ENCODE peak calls at places on chromosomes 12 and 14, in six cellular contexts. N is RWPE1, O is amygdala, C is tibial nerve, Y is ELR, K is activated gamma-delta T cell. Z is an unnamed sample.

GRCh38 chr12:29726321-29726692 is 57.4 kb downstream of the TMTC1 start:
- DNase-seq in K (no peak), O (no peak), Y (no peak), N (no peak), C (no peak), Z (peak)

GRCh38 chr14:76768671-76769500 is 7.6 kb downstream of the VASH1 start:
- DNase-seq in N (no peak), K (no peak), Y (no peak), C (no peak), O (no peak), Z (no peak)

GRCh38 chr14:70002589-70003240 is 123.5 kb downstream of the SMOC1 start:
- DNase-seq in N (no peak), Y (no peak), O (no peak), C (no peak), K (no peak), Z (no peak)

GRCh38 chr12:103852498-103852992 is 11.5 kb upstream of the NT5DC3 start:
- DNase-seq in K (no peak), N (no peak), O (no peak), Y (no peak), C (no peak), Z (no peak)

GRCh38 chr12:118391424-118391823 is 15.1 kb downstream of the SUDS3 start:
- DNase-seq in K (no peak), C (no peak), Y (no peak), O (no peak), N (no peak), Z (no peak)

GRCh38 chr12:88242161-88242925 is 100.2 kb downstream of the TMTC3 start:
- DNase-seq in K (no peak), N (peak), C (no peak), O (no peak), Y (peak), Z (no peak)

GRCh38 chr12:132558861-132559623 is 51.3 kb downstream of the LRCOL1 start:
- DNase-seq in C (no peak), N (no peak), O (no peak), Y (no peak), K (no peak), Z (no peak)

GRCh38 chr12:11863988-11864387 is 206.8 kb upstream of the BCL2L14 start:
- DNase-seq in K (no peak), C (no peak), N (no peak), O (no peak), Y (no peak), Z (no peak)

GRCh38 chr14:32590157-32590556 is 261.1 kb downstream of the AKAP6 start:
- DNase-seq in Y (no peak), K (no peak), C (no peak), N (no peak), O (no peak), Z (no peak)

GRCh38 chr12:51270067-51270846 is at the start of gene SMAGP:
- DNase-seq in Y (peak), N (peak), O (no peak), K (peak), C (no peak), Z (peak)

GRCh38 chr14:99255621-99256482 is 16.1 kb downstream of the BCL11B start:
- DNase-seq in O (no peak), Y (no peak), N (no peak), C (no peak), K (no peak), Z (no peak)

GRCh38 chr12:52533686-52534470 is 13.7 kb upstream of the KRT5 start:
- DNase-seq in C (no peak), O (no peak), N (no peak), Y (no peak), K (no peak), Z (no peak)

GRCh38 chr14:45185110-45185814 is 49.5 kb downstream of the FANCM start:
- DNase-seq in Y (peak), C (no peak), O (no peak), N (no peak), K (no peak), Z (no peak)

GRCh38 chr12:92105110-92105509 is 40.5 kb downstream of the BTG1 start:
- DNase-seq in Y (no peak), O (no peak), C (no peak), N (no peak), K (no peak), Z (no peak)

GRCh38 chr12:11059041-11059440 is 3.1 kb downstream of the TAS2R46 start:
- DNase-seq in K (no peak), Y (no peak), O (no peak), N (no peak), C (no peak), Z (no peak)

GRCh38 chr14:74950795-74951442 is 4.5 kb downstream of the PGF start:
- DNase-seq in O (no peak), N (no peak), K (no peak), Y (no peak), C (no peak), Z (no peak)

GRCh38 chr14:87840906-87841305 is 152.1 kb downstream of the GALC start:
- DNase-seq in Y (no peak), C (no peak), K (no peak), O (no peak), N (no peak), Z (no peak)

GRCh38 chr12:91219511-91219910 is 36.9 kb upstream of the DCN start:
- DNase-seq in O (no peak), K (no peak), Y (peak), N (no peak), C (no peak), Z (no peak)

GRCh38 chr14:23141706-23142467 is 22.8 kb upstream of the CEBPE start:
- DNase-seq in K (no peak), C (no peak), Y (peak), N (peak), O (no peak), Z (peak)

GRCh38 chr12:55908726-55909512 is 18.8 kb downstream of the PYM1 start:
- DNase-seq in Y (no peak), N (no peak), C (no peak), K (no peak), O (no peak), Z (no peak)

GRCh38 chr12:6771091-6771495 is 1.2 kb upstream of the LAG3 start:
- DNase-seq in N (no peak), Y (no peak), C (no peak), K (no peak), O (no peak), Z (no peak)

GRCh38 chr12:68271346-68271745 is 17.9 kb upstream of the IL22 start:
- DNase-seq in N (no peak), C (no peak), K (no peak), O (no peak), Y (no peak), Z (no peak)

GRCh38 chr12:106333756-106334155 is 23.8 kb upstream of the POLR3B start:
- DNase-seq in K (no peak), N (no peak), Y (no peak), C (no peak), O (no peak), Z (no peak)

GRCh38 chr14:93757185-93757584 is 31.1 kb downstream of the PRIMA1 start:
- DNase-seq in K (no peak), N (no peak), C (no peak), Y (no peak), O (no peak), Z (no peak)

GRCh38 chr14:32702571-32702970 is 236.1 kb upstream of the NPAS3 start:
- DNase-seq in C (peak), N (no peak), K (no peak), O (peak), Y (no peak), Z (peak)

GRCh38 chr14:67515386-67516079 is 17.6 kb upstream of the PLEKHH1 start:
- DNase-seq in C (no peak), O (no peak), Y (peak), N (no peak), K (peak), Z (peak)

GRCh38 chr12:31370645-31371620 is 45.0 kb upstream of the SINHCAF start:
- DNase-seq in K (no peak), Y (no peak), C (no peak), O (no peak), N (no peak), Z (no peak)

GRCh38 chr12:92044435-92044834 is 101.2 kb downstream of the BTG1 start:
- DNase-seq in N (no peak), Y (peak), K (no peak), O (no peak), C (no peak), Z (no peak)

GRCh38 chr12:68557011-68557715 is 53.5 kb upstream of the RAP1B start:
- DNase-seq in N (peak), K (no peak), C (no peak), O (no peak), Y (peak), Z (no peak)

GRCh38 chr14:24674204-24674970 is 40.4 kb upstream of the GZMB start:
- DNase-seq in Y (no peak), O (no peak), N (no peak), C (no peak), K (no peak), Z (no peak)

GRCh38 chr12:54853933-54854538 is at the start of gene MUCL1:
- DNase-seq in C (no peak), N (peak), O (no peak), Y (peak), K (no peak), Z (peak)

GRCh38 chr12:21710944-21711343 is 53.3 kb upstream of the LDHB start:
- DNase-seq in Y (peak), O (no peak), K (no peak), N (no peak), C (no peak), Z (no peak)

GRCh38 chr14:69712637-69713088 is 54.3 kb upstream of the SRSF5 start:
- DNase-seq in N (peak), K (no peak), Y (no peak), O (no peak), C (no peak), Z (peak)

GRCh38 chr12:75489613-75490210 is 9.2 kb downstream of the GLIPR1 start:
- DNase-seq in N (peak), C (no peak), O (no peak), Y (peak), K (no peak), Z (no peak)

GRCh38 chr12:89280833-89281533 is 71.3 kb downstream of the DUSP6 start:
- DNase-seq in O (no peak), N (no peak), C (no peak), Y (peak), K (no peak), Z (peak)

GRCh38 chr12:25743679-25744078 is 190.6 kb upstream of the LMNTD1 start:
- DNase-seq in N (no peak), C (no peak), Y (no peak), K (no peak), O (no peak), Z (no peak)

Z was measured in heart right ventricle.